ENCODE peak calls at places on chromosomes 1 and 21, in six cellular contexts. M is effector memory CD4-positive, alpha-beta T cell; B is adrenal gland; F is colonic mucosa; P is tibial nerve; H is neural progenitor cell. V is an unnamed sample. For H3K9me3 and H3K27me3, the result is how much of the 10 kb centered on the place peaks cover.

GRCh38 chr1:177328251-177328650 is 157.5 kb downstream of the BRINP2 start:
- DNase-seq in M (no peak), B (no peak), F (no peak), P (no peak), H (no peak), V (no peak)

GRCh38 chr21:41295721-41296254 is 20.8 kb upstream of the FAM3B start:
- DNase-seq in M (no peak), B (no peak), F (no peak), P (no peak), H (no peak), V (no peak)

GRCh38 chr1:32806315-32806714 is 10.8 kb downstream of the YARS1 start:
- DNase-seq in M (no peak), B (peak), F (no peak), P (no peak), H (no peak), V (no peak)

GRCh38 chr1:158208717-158209116 is 28.0 kb downstream of the CD1D start:
- DNase-seq in M (no peak), B (no peak), F (no peak), P (no peak), H (peak), V (no peak)

GRCh38 chr1:71093938-71094337 is 13.1 kb upstream of the ZRANB2 start:
- DNase-seq in M (no peak), B (no peak), F (no peak), P (no peak), H (no peak), V (no peak)

GRCh38 chr1:182485861-182486260 is 35.9 kb downstream of the RGSL1 start:
- DNase-seq in M (no peak), B (no peak), F (no peak), P (no peak), H (no peak), V (no peak)

GRCh38 chr1:154735801-154736163 is 127.8 kb upstream of the ADAR start:
- DNase-seq in M (no peak), B (no peak), F (no peak), P (no peak), H (no peak), V (no peak)

GRCh38 chr1:93908394-93909145 is 660 bp downstream of the GCLM start:
- DNase-seq in M (peak), B (peak), F (peak), P (no peak), H (peak), V (peak)

GRCh38 chr21:38859852-38860251 is 54.1 kb downstream of the ETS2 start:
- DNase-seq in M (no peak), B (no peak), F (no peak), P (no peak), H (no peak), V (no peak)

GRCh38 chr1:93172778-93173177 is 7.4 kb downstream of the TMED5 start:
- DNase-seq in M (no peak), B (no peak), F (no peak), P (no peak), H (no peak), V (no peak)

GRCh38 chr1:24584103-24584764 is 28.3 kb downstream of the NCMAP start:
- DNase-seq in M (no peak), B (no peak), F (no peak), P (no peak), H (no peak), V (no peak)

GRCh38 chr1:204296431-204296988 is 63.2 kb downstream of the PLEKHA6 start:
- DNase-seq in M (no peak), B (no peak), F (no peak), P (no peak), H (peak), V (peak)

GRCh38 chr1:162003825-162004205 is 19.9 kb downstream of the OLFML2B start:
- DNase-seq in M (no peak), B (peak), F (no peak), P (no peak), H (no peak), V (peak)

GRCh38 chr1:66270122-66270812 is 263.7 kb upstream of the SGIP1 start:
- DNase-seq in M (no peak), B (peak), F (no peak), P (no peak), H (no peak), V (no peak)

GRCh38 chr1:183635112-183635605 is 424 bp downstream of the ARPC5 start:
- DNase-seq in M (no peak), B (peak), F (peak), P (no peak), H (no peak), V (peak)

DNA sequence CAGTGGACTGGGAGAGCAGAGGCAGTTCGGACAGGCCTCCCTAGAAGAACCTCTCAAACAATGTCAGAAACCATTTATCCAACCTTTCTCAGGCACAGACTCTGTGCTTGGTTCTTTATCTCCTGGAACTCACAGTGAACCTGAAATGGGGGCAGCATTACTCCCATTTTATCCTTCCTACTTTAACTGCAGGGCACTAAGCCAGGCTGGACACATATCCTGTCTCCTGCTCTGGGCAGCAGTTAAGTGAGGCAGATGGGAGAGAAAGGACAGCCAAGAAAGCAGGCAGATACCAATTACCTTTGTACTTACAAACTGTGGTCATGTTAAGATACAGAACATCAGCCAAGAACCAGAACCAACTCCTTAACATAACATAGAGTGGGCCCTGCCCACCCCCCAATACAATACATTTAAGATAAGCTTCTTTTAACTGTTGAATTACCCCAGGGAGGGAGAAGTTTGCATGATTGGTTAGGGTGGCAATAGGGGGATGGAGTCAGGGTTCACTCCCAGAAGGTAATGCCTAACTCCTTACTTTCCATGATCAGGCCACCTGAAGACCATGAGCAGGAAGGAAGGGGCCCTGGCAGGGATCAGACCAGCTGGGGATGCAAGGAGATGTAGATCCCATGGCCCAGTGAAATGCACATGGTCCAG is 10.9 kb downstream of the KDF1 start:
- DNase-seq in M (no peak), B (no peak), F (no peak), P (no peak), H (no peak), V (peak)
- H3K9me3 ChIP-seq in M (under half), B (under half), F (under half), P (under half), H (under half), V (under half)

GRCh38 chr1:235993652-235994051 is 71.2 kb downstream of the NID1 start:
- DNase-seq in M (no peak), B (no peak), F (no peak), P (no peak), H (no peak), V (no peak)
- H3K4me3 ChIP-seq in M (no peak), B (no peak), F (no peak), P (no peak), H (no peak), V (no peak)

GRCh38 chr1:200037501-200037900 is 10.0 kb downstream of the NR5A2 start:
- DNase-seq in M (no peak), B (no peak), F (no peak), P (no peak), H (no peak), V (no peak)

GRCh38 chr1:200035397-200035955 is 8.0 kb downstream of the NR5A2 start:
- DNase-seq in M (no peak), B (no peak), F (peak), P (no peak), H (peak), V (no peak)

GRCh38 chr1:200035956-200036615 is 8.6 kb downstream of the NR5A2 start:
- DNase-seq in M (no peak), B (no peak), F (peak), P (no peak), H (peak), V (no peak)

GRCh38 chr1:200037904-200038644 is 10.6 kb downstream of the NR5A2 start:
- DNase-seq in M (no peak), B (no peak), F (no peak), P (no peak), H (no peak), V (no peak)

GRCh38 chr1:200036616-200037270 is 9.2 kb downstream of the NR5A2 start:
- DNase-seq in M (no peak), B (no peak), F (peak), P (no peak), H (peak), V (no peak)
- H3K27me3 ChIP-seq in M (half or more), B (half or more), F (under half), P (under half), H (half or more), V (half or more)

GRCh38 chr1:247193958-247194357 is 22.1 kb upstream of the ZNF124 start:
- DNase-seq in M (no peak), B (no peak), F (no peak), P (no peak), H (no peak), V (no peak)
- H3K9me3 ChIP-seq in M (under half), B (under half), F (under half), P (half or more), H (under half), V (under half)

DNA sequence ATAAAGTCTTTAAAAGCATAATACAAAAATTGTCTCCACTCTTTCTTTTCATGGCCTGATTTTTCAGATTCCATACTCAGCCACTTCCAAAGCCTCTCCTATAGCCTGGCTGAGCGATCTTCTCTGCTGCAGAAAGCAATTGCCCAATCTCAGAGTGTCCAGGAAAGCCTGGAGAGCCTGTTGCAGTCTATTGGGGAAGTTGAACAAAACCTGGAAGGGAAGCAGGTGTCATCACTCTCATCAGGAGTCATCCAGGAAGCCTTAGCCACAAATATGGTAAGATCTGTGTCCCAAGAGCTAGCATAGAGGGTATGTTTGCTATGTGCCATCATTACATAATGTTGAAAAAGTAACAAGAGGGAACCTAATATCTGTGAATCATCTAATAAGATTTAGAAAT is 130.7 kb upstream of the BMP8A start:
- DNase-seq in M (no peak), B (no peak), F (no peak), P (no peak), H (no peak), V (no peak)
- H3K4me3 ChIP-seq in M (no peak), B (no peak), F (no peak), P (no peak), H (no peak), V (no peak)

DNA sequence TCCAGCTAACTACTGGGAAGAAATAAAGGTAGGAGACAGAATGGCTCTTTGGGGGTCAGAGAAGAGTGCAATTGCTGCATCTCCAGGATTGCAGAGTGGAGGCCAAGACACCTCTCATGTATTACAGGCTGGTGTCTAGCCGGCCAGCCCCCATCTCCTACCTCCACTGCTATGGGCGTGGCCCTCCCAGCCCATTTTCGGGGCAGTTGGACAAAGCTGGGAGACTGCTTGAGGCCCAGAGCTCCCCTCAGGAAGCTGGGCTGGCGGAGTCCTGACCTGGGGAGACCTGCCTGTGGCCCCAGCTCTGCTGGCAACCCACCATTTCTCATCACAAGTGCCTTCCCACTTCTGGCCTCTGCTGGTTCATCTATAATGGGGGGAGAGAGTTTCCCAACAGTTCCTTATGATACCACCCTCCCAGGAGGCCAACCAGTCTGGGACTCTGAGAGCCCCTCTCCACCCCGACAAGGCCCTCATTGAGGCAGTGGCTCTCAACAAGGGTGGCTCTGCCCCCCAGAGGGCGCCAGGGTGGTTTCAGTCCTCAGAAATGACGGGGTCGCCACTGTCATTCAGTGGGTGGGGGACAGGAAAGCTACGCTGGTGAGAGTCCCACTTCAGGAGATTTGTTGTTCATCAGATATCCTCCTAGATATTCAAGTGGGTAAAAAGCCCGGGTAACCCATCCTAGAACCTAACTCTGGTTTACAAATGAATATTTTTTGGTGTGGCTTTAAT is 11.5 kb downstream of the RAP1GAP start:
- DNase-seq in M (no peak), B (no peak), F (no peak), P (no peak), H (peak), V (no peak)
- H3K27me3 ChIP-seq in M (under half), B (under half), F (under half), P (under half), H (under half), V (under half)

GRCh38 chr1:164240081-164240480 is 318.9 kb upstream of the PBX1 start:
- DNase-seq in M (no peak), B (no peak), F (no peak), P (no peak), H (peak), V (no peak)
- H3K9me3 ChIP-seq in M (under half), B (under half), F (under half), P (under half), H (under half), V (under half)

V was measured in MG63.